ENCODE peak calls at places on chromosomes 5 and 9, in nine cellular contexts. W is IMR-90; D is GM23338; C is fibroblast of lung; N is heart left ventricle; K is left lung; Y is effector memory CD4-positive, alpha-beta T cell; S is body of pancreas; Q is neuronal stem cell. L is an unnamed sample.

GRCh38 chr5:171420429-171421231 is 1.2 kb downstream of the FGF18 start:
- DNase-seq in W (peak; percentile 89), D (peak; percentile 38), C (peak; percentile 92), N (peak; percentile 95), K (peak; percentile 85), Y (no peak), S (peak; percentile 64), Q (no peak), L (peak; percentile 73)

GRCh38 chr9:117768740-117769400 is 64.7 kb downstream of the TLR4 start:
- DNase-seq in W (no peak), D (peak; percentile 22), C (peak; percentile 0), N (no peak), K (no peak), Y (no peak), S (no peak), Q (no peak), L (no peak)

GRCh38 chr5:59178482-59178881 is 595.6 kb downstream of the RAB3C start:
- DNase-seq in W (no peak), D (no peak), C (no peak), N (no peak), K (no peak), Y (no peak), S (no peak), Q (no peak), L (no peak)

GRCh38 chr5:2266668-2267240 is 384.0 kb upstream of the IRX4 start:
- DNase-seq in W (no peak), D (no peak), C (no peak), N (no peak), K (no peak), Y (no peak), S (no peak), Q (no peak), L (no peak)

GRCh38 chr5:56078271-56078670 is 83.5 kb upstream of the IL6ST start:
- DNase-seq in W (no peak), D (no peak), C (no peak), N (no peak), K (no peak), Y (no peak), S (no peak), Q (no peak), L (no peak)

GRCh38 chr5:103375356-103375755 is 116.8 kb downstream of the MACIR start:
- DNase-seq in W (peak; percentile 92), D (no peak), C (peak; percentile 86), N (no peak), K (no peak), Y (no peak), S (no peak), Q (no peak), L (no peak)

GRCh38 chr5:31811210-31811609 is 172.3 kb downstream of the PDZD2 start:
- DNase-seq in W (peak; percentile 93), D (no peak), C (peak; percentile 92), N (peak; percentile 41), K (no peak), Y (no peak), S (no peak), Q (no peak), L (no peak)

GRCh38 chr5:80755634-80756033 is 100.9 kb upstream of the DHFR start:
- DNase-seq in W (no peak), D (no peak), C (no peak), N (no peak), K (no peak), Y (no peak), S (no peak), Q (no peak), L (no peak)

GRCh38 chr9:96611302-96611701 is 8.3 kb downstream of the CDC14B start:
- DNase-seq in W (no peak), D (no peak), C (no peak), N (no peak), K (no peak), Y (no peak), S (no peak), Q (no peak), L (no peak)

GRCh38 chr5:57581772-57582171 is 99.2 kb upstream of the ACTBL2 start:
- DNase-seq in W (no peak), D (no peak), C (no peak), N (no peak), K (no peak), Y (no peak), S (no peak), Q (no peak), L (no peak)

GRCh38 chr5:103573411-103573810 is 10.8 kb upstream of the NUDT12 start:
- DNase-seq in W (no peak), D (peak; percentile 78), C (no peak), N (no peak), K (no peak), Y (no peak), S (no peak), Q (no peak), L (no peak)

GRCh38 chr9:89880161-89880560 is 275.3 kb downstream of the GADD45G start:
- DNase-seq in W (no peak), D (no peak), C (no peak), N (no peak), K (no peak), Y (no peak), S (no peak), Q (no peak), L (peak; percentile 18)

GRCh38 chr5:98583572-98583971 is 189.9 kb upstream of the RGMB start:
- DNase-seq in W (no peak), D (no peak), C (no peak), N (no peak), K (no peak), Y (no peak), S (no peak), Q (no peak), L (no peak)

GRCh38 chr5:139904566-139905400 is 109.2 kb downstream of the PSD2 start:
- DNase-seq in W (no peak), D (peak; percentile 82), C (no peak), N (no peak), K (no peak), Y (no peak), S (no peak), Q (peak; percentile 35), L (no peak)
- H3K4me3 ChIP-seq in W (no peak overlapping the region), D (peak overlapping the region; percentile 84), C (no peak overlapping the region), N (peak overlapping the region; percentile 57), K (peak overlapping the region; percentile 26), Y (peak overlapping the region; percentile 33), S (no peak overlapping the region), Q (peak overlapping the region; percentile 11), L (peak overlapping the region; percentile 45)

DNA sequence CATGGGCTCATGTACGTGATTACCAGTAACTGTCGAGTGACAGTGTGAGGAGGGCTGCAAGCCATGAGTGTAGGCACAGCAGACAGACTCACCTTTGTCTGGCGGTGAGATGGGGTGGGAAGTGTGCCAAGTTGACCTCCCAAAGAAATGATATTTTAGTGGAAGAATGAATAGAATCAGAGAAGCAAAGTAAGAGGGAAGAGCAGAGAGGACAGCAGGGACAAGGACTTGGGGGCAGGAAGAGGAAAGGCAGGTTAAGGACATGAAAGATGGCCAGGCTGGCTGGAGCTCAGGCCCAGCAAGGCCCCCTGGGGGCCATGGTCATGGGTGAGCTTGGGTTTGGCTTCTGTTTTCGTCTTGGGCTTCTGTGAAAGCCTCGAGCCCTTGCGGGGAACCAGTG is 20.2 kb downstream of the TGFBI start:
- DNase-seq in W (no peak), D (no peak), C (no peak), N (no peak), K (peak; percentile 26), Y (no peak), S (no peak), Q (no peak), L (no peak)
- H3K36me3 ChIP-seq in W (peaks cover 84% of the 10 kb centered on the region), D (no peaks in the 10 kb centered on the region), C (peaks cover 31% of the 10 kb centered on the region), N (peaks cover 72% of the 10 kb centered on the region), K (peaks cover 47% of the 10 kb centered on the region), Y (no peaks in the 10 kb centered on the region), S (no peaks in the 10 kb centered on the region), Q (no peaks in the 10 kb centered on the region), L (peaks cover 5% of the 10 kb centered on the region)

GRCh38 chr5:111226556-111226955 is 2.4 kb downstream of the CAMK4 start:
- DNase-seq in W (no peak), D (no peak), C (no peak), N (no peak), K (no peak), Y (no peak), S (no peak), Q (no peak), L (no peak)
- H3K4me1 ChIP-seq in W (no peaks in the 10 kb centered on the region), D (peaks cover 14% of the 10 kb centered on the region), C (peaks cover 6% of the 10 kb centered on the region), N (peaks cover 13% of the 10 kb centered on the region), K (no peaks in the 10 kb centered on the region), Y (peaks cover 46% of the 10 kb centered on the region), S (peaks cover 16% of the 10 kb centered on the region), Q (peaks cover 2% of the 10 kb centered on the region), L (no peaks in the 10 kb centered on the region)

GRCh38 chr5:112709416-112709815 is 28.3 kb upstream of the APC start:
- DNase-seq in W (no peak), D (no peak), C (peak; percentile 17), N (no peak), K (no peak), Y (no peak), S (no peak), Q (no peak), L (no peak)
- H3K4me3 ChIP-seq in W (no peak overlapping the region), D (peak overlapping the region; percentile 98), C (peak overlapping the region; percentile 89), N (peak overlapping the region; percentile 96), K (no peak overlapping the region), Y (no peak overlapping the region), S (no peak overlapping the region), Q (no peak overlapping the region), L (peak overlapping the region; percentile 74)

GRCh38 chr5:1057841-1058548 is 49.4 kb downstream of the NKD2 start:
- DNase-seq in W (no peak), D (no peak), C (no peak), N (no peak), K (no peak), Y (no peak), S (no peak), Q (no peak), L (no peak)
- H3K36me3 ChIP-seq in W (peaks cover 13% of the 10 kb centered on the region), D (no peaks in the 10 kb centered on the region), C (no peaks in the 10 kb centered on the region), N (peaks cover 90% of the 10 kb centered on the region), K (peaks cover 96% of the 10 kb centered on the region), Y (peaks cover 76% of the 10 kb centered on the region), S (peaks cover 4% of the 10 kb centered on the region), Q (peaks cover 76% of the 10 kb centered on the region), L (peaks cover 96% of the 10 kb centered on the region)

L was measured in stomach.